ENCODE peak calls at places on chromosomes 6 and 20, in six cellular contexts. K is NB4; R is activated gamma-delta T cell treated with Interleukin-2 at 50 U/mL for 16 hours; C is T follicular helper cell; T is activated T-cell treated with anti-CD3 and anti-CD28 coated beads, Interleukin-2, amount 50 U/mL, for 4 hours; A is IMR-90. N is an unnamed sample.

GRCh38 chr6:22042713-22043112 is 254.1 kb downstream of the PRL start:
- DNase-seq in T (no peak), R (no peak), K (no peak), A (no peak), C (no peak), N (no peak)

GRCh38 chr6:166563805-166564204 is 22.7 kb downstream of the RAMACL start:
- DNase-seq in A (no peak), T (no peak), C (no peak), R (no peak), K (no peak), N (no peak)

GRCh38 chr6:155377061-155377460 is 62.8 kb upstream of the TFB1M start:
- DNase-seq in T (no peak), K (no peak), R (no peak), A (peak), C (no peak), N (no peak)

GRCh38 chr6:90894285-90895144 is 307.6 kb upstream of the MAP3K7 start:
- DNase-seq in R (no peak), K (no peak), C (no peak), A (no peak), T (no peak), N (no peak)

GRCh38 chr20:3045042-3045815 is 623 bp upstream of the MRPS26 start:
- DNase-seq in T (peak), C (peak), R (peak), K (peak), A (peak), N (peak)

GRCh38 chr6:1552296-1552761 is 57.4 kb upstream of the FOXC1 start:
- DNase-seq in K (peak), T (no peak), A (peak), C (no peak), R (no peak), N (no peak)

GRCh38 chr6:27321370-27321769 is 9.3 kb upstream of the POM121L2 start:
- DNase-seq in A (no peak), C (no peak), K (no peak), R (no peak), T (no peak), N (no peak)

GRCh38 chr6:81981812-81982211 is 229.3 kb upstream of the TENT5A start:
- DNase-seq in A (peak), C (no peak), R (no peak), K (no peak), T (no peak), N (no peak)

GRCh38 chr6:147106759-147107401 is 97.3 kb upstream of the STXBP5 start:
- DNase-seq in C (no peak), T (no peak), R (no peak), K (peak), A (peak), N (no peak)